ENCODE peak calls at places on chromosomes 11 and 22, in eight cellular contexts. V is upper lobe of right lung; J is neuronal stem cell; W is CD8-positive, alpha-beta T cell; D is right atrium auricular region; A is Karpas-422; L is body of pancreas; S is psoas muscle. X is an unnamed sample.

GRCh38 chr11:121829159-121829643 is 286.8 kb downstream of the BLID start:
- DNase-seq in V (no peak), J (no peak), W (no peak), D (peak; percentile 83), A (no peak), L (no peak), S (peak; percentile 52), X (no peak)

GRCh38 chr22:19824197-19825015 is 30.3 kb downstream of the GNB1L start:
- DNase-seq in V (peak; percentile 57), J (no peak), W (no peak), D (peak; percentile 42), A (no peak), L (peak; percentile 9), S (no peak), X (peak; percentile 90)

GRCh38 chr11:44764583-44764982 is 37.8 kb downstream of the TSPAN18 start:
- DNase-seq in V (no peak), J (no peak), W (no peak), D (no peak), A (no peak), L (no peak), S (no peak), X (peak; percentile 85)

GRCh38 chr22:46564084-46564714 is 26.8 kb upstream of the CELSR1 start:
- DNase-seq in V (no peak), J (no peak), W (no peak), D (no peak), A (no peak), L (no peak), S (peak; percentile 72), X (no peak)

GRCh38 chr11:19691815-19692214 is 20.8 kb upstream of the NAV2 start:
- DNase-seq in V (no peak), J (no peak), W (no peak), D (no peak), A (no peak), L (no peak), S (no peak), X (no peak)

GRCh38 chr22:47173535-47174021 is 411.1 kb downstream of the TBC1D22A start:
- DNase-seq in V (peak; percentile 43), J (no peak), W (no peak), D (no peak), A (no peak), L (peak; percentile 8), S (peak; percentile 39), X (no peak)

GRCh38 chr11:74437441-74437840 is 29.9 kb downstream of the KCNE3 start:
- DNase-seq in V (no peak), J (no peak), W (no peak), D (no peak), A (no peak), L (no peak), S (no peak), X (no peak)

GRCh38 chr11:119671048-119671447 is 58.0 kb downstream of the NECTIN1 start:
- DNase-seq in V (no peak), J (no peak), W (no peak), D (peak; percentile 61), A (no peak), L (peak; percentile 35), S (peak; percentile 87), X (no peak)

GRCh38 chr11:120304526-120304925 is 20.6 kb upstream of the TLCD5 start:
- DNase-seq in V (no peak), J (no peak), W (no peak), D (no peak), A (no peak), L (no peak), S (no peak), X (no peak)

GRCh38 chr11:48228761-48229160 is 12.2 kb downstream of the OR4B1 start:
- DNase-seq in V (no peak), J (no peak), W (no peak), D (no peak), A (no peak), L (no peak), S (no peak), X (no peak)
- H3K9me3 ChIP-seq in V (no peaks in the 10 kb centered on the region), J (peaks cover 6% of the 10 kb centered on the region), W (no peaks in the 10 kb centered on the region), D (no peaks in the 10 kb centered on the region), A (no peaks in the 10 kb centered on the region), L (peaks cover 4% of the 10 kb centered on the region), S (no peaks in the 10 kb centered on the region), X (no peaks in the 10 kb centered on the region)

GRCh38 chr11:130737866-130738431 is 178.3 kb downstream of the SNX19 start:
- DNase-seq in V (no peak), J (no peak), W (no peak), D (no peak), A (no peak), L (peak; percentile 23), S (peak; percentile 65), X (no peak)
- H3K27ac ChIP-seq in V (peak overlapping the region; percentile 28), J (no peak overlapping the region), W (no peak overlapping the region), D (peak overlapping the region; percentile 55), A (no peak overlapping the region), L (peak overlapping the region; percentile 59), S (no peak overlapping the region), X (no peak overlapping the region)

GRCh38 chr11:107182983-107183382 is 164.7 kb upstream of the GUCY1A2 start:
- DNase-seq in V (no peak), J (no peak), W (no peak), D (no peak), A (no peak), L (no peak), S (no peak), X (no peak)
- H3K9me3 ChIP-seq in V (no peaks in the 10 kb centered on the region), J (no peaks in the 10 kb centered on the region), W (no peaks in the 10 kb centered on the region), D (no peaks in the 10 kb centered on the region), A (no peaks in the 10 kb centered on the region), L (no peaks in the 10 kb centered on the region), S (no peaks in the 10 kb centered on the region), X (no peaks in the 10 kb centered on the region)

DNA sequence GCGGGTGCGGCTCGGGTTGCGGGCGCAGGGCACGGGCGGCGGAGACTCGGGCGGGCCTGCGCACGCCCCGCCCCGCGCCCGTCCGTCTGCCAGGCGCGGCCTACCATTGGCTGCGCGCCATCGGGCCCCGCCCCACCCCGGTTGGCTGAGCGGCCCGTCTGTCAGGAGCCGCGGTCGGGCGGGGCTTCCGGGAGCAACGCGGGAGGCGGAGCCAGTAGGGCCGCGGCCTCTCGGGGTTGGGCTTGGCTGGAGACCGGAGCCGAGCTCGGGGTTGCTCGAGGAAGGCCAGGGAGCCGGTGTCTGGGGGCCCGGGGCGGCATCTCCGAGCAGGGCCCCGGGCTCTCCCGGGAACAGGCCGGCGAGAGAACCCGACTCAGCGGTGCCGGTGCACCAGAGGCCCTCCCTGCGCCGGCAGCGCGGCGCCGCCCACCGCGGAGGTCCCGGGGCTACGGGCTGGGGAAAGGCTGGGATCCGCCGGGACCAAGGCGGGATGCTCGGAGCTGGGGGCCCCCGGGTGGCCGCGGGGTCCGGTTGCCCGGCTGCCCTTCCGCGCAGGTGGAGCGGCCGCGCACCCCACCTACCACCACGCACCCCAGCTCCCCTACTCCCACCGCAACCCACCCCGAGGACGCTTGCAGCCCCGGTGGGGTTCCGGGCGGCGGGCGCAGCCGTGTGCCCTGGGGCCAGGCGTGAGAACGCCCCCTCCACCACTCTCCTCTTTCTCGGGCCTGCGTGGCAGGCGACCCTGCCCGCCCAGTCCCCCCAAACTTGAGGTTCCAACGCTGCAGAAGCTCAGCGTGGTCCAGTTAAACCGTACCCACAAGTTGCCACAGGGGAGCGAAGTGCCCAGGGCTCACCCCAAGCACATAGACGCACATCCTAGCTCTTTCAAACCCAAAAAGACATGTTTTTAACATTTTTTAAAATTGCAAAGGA is at the start of gene HRAS:
- DNase-seq in V (peak; percentile 97), J (peak; percentile 95), W (peak; percentile 95), D (peak; percentile 95), A (peak; percentile 98), L (peak; percentile 96), S (peak; percentile 97), X (no peak)
- H3K27ac ChIP-seq in V (peak within 1 kb of the TSS; percentile 84), J (peak within 1 kb of the TSS; percentile 81), W (peak within 1 kb of the TSS; percentile 73), D (peak within 1 kb of the TSS; percentile 82), A (peak within 1 kb of the TSS; percentile 78), L (peak within 1 kb of the TSS; percentile 92), S (peak within 1 kb of the TSS; percentile 90), X (peak within 1 kb of the TSS; percentile 90)

GRCh38 chr11:1389932-1390587 is at the start of gene BRSK2:
- DNase-seq in V (no peak), J (no peak), W (no peak), D (no peak), A (no peak), L (peak; percentile 48), S (peak; percentile 44), X (no peak)

GRCh38 chr11:1387521-1387920 is 2.2 kb upstream of the BRSK2 start:
- DNase-seq in V (no peak), J (no peak), W (no peak), D (no peak), A (no peak), L (no peak), S (peak; percentile 52), X (no peak)

GRCh38 chr11:1388763-1389102 is 1.0 kb upstream of the BRSK2 start:
- DNase-seq in V (no peak), J (no peak), W (no peak), D (no peak), A (no peak), L (no peak), S (no peak), X (no peak)

GRCh38 chr11:1389103-1389931 is 417 bp upstream of the BRSK2 start:
- DNase-seq in V (peak; percentile 98), J (peak; percentile 97), W (peak; percentile 93), D (peak; percentile 96), A (peak; percentile 92), L (peak; percentile 98), S (peak; percentile 99), X (no peak)

GRCh38 chr11:1387961-1388762 is 1.6 kb upstream of the BRSK2 start:
- DNase-seq in V (no peak), J (no peak), W (no peak), D (no peak), A (no peak), L (peak; percentile 14), S (peak; percentile 50), X (no peak)
- H3K9me3 ChIP-seq in V (no peaks in the 10 kb centered on the region), J (peaks cover 2% of the 10 kb centered on the region), W (no peaks in the 10 kb centered on the region), D (no peaks in the 10 kb centered on the region), A (no peaks in the 10 kb centered on the region), L (no peaks in the 10 kb centered on the region), S (no peaks in the 10 kb centered on the region), X (no peaks in the 10 kb centered on the region)

DNA sequence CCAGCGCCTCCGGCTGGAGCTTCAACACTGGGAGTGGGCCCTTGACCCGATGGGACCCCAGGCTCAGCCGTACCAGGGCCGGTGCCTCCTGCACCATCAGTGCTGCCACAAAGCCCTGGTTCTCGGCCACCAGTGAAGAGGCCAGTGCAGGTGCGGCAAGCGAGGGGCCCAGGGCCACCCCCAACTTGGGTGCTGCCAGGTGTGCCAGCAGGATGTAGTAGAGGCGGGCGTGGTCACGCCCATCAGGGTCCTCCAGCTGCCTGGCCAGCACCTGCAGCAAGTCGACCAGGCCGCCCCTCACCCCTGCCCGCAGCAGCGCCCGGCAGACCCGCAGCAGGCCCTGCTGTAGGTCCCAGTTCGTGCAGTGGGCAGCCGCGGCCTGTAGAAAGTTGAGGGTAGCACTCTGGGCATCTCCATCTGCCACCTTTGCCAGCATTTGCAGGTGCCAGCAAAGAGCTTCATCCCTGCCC is 2.3 kb downstream of the AP5B1 start:
- DNase-seq in V (peak; percentile 63), J (no peak), W (no peak), D (no peak), A (no peak), L (no peak), S (no peak), X (peak; percentile 86)
- H3K27ac ChIP-seq in V (no peak overlapping the region), J (no peak overlapping the region), W (no peak overlapping the region), D (no peak overlapping the region), A (no peak overlapping the region), L (no peak overlapping the region), S (no peak overlapping the region), X (no peak overlapping the region)

GRCh38 chr11:58719406-58720117 is 12.2 kb downstream of the GLYAT start:
- DNase-seq in V (no peak), J (no peak), W (no peak), D (no peak), A (no peak), L (no peak), S (no peak), X (no peak)
- H3K9me3 ChIP-seq in V (no peaks in the 10 kb centered on the region), J (peaks cover 3% of the 10 kb centered on the region), W (no peaks in the 10 kb centered on the region), D (no peaks in the 10 kb centered on the region), A (no peaks in the 10 kb centered on the region), L (no peaks in the 10 kb centered on the region), S (no peaks in the 10 kb centered on the region), X (no peaks in the 10 kb centered on the region)

GRCh38 chr11:117202386-117203068 is 3.4 kb downstream of the TAGLN start:
- DNase-seq in V (no peak), J (no peak), W (no peak), D (no peak), A (peak; percentile 38), L (no peak), S (no peak), X (no peak)
- H3K27ac ChIP-seq in V (peak overlapping the region; percentile 85), J (no peak overlapping the region), W (no peak overlapping the region), D (peak overlapping the region; percentile 88), A (no peak overlapping the region), L (peak overlapping the region; percentile 10), S (peak overlapping the region; percentile 25), X (peak overlapping the region; percentile 78)